ENCODE peak calls at places on chromosomes 3 and 15, in five cellular contexts. E is activated CD4-positive, alpha-beta memory T cell treated with anti-CD3 and anti-CD28 coated beads, Interleukin-2, amount 10 ng/mL, durations not matched to agents 7 days and 5 days; K is ACHN; G is activated CD8-positive, alpha-beta memory T cell treated with anti-CD3 and anti-CD28 coated beads for 48 hours; B is left cardiac atrium. X is an unnamed sample.

GRCh38 chr3:179227349-179227748 is 23.6 kb downstream of the KCNMB3 start:
- DNase-seq in E (no peak), K (peak), G (no peak), B (no peak), X (no peak)

GRCh38 chr15:72782274-72782992 is 1.1 kb downstream of the ADPGK start:
- DNase-seq in E (no peak), K (peak), G (no peak), B (no peak), X (no peak)

GRCh38 chr3:39497753-39498152 is 30.3 kb downstream of the MOBP start:
- DNase-seq in E (no peak), K (no peak), G (no peak), B (no peak), X (no peak)

GRCh38 chr3:62248831-62249776 is 124.2 kb downstream of the FEZF2 start:
- DNase-seq in E (no peak), K (no peak), G (no peak), B (no peak), X (no peak)

GRCh38 chr3:114504941-114505632 is 211.3 kb downstream of the TIGIT start:
- DNase-seq in E (no peak), K (peak), G (no peak), B (no peak), X (no peak)

GRCh38 chr3:182212479-182213076 is 500.9 kb downstream of the SOX2 start:
- DNase-seq in E (no peak), K (peak), G (no peak), B (peak), X (no peak)

GRCh38 chr3:177652556-177653290 is 455.4 kb upstream of the TBL1XR1 start:
- DNase-seq in E (no peak), K (no peak), G (no peak), B (no peak), X (no peak)

GRCh38 chr15:63044645-63045437 is 2.3 kb downstream of the TPM1 start:
- DNase-seq in E (no peak), K (peak), G (no peak), B (no peak), X (no peak)

GRCh38 chr15:98503970-98504369 is 144.4 kb upstream of the IGF1R start:
- DNase-seq in E (no peak), K (no peak), G (no peak), B (no peak), X (no peak)